ENCODE peak calls at places on chromosomes 16 and 17, in nine cellular contexts. L is putamen; V is mucosa of gallbladder; F is body of pancreas; B is CD4-positive, alpha-beta T cell; R is fibroblast of pulmonary artery; A is Daoy; P is effector CD4-positive, alpha-beta T cell; H is posterior cingulate gyrus. K is an unnamed sample.

GRCh38 chr16:69598045-69598444 is 32.3 kb downstream of the NFAT5 start:
- DNase-seq in L (no peak), V (no peak), F (no peak), B (no peak), R (no peak), A (no peak), P (no peak), H (no peak), K (no peak)

GRCh38 chr16:8183186-8184099 is 406.9 kb downstream of the TMEM114 start:
- DNase-seq in L (no peak), V (no peak), F (no peak), B (no peak), R (no peak), A (no peak), P (no peak), H (no peak), K (no peak)

GRCh38 chr17:57401556-57402488 is 145.5 kb downstream of the MSI2 start:
- DNase-seq in L (no peak), V (no peak), F (no peak), B (no peak), R (no peak), A (no peak), P (no peak), H (no peak), K (no peak)

GRCh38 chr16:20348365-20349185 is 3.9 kb downstream of the UMOD start:
- DNase-seq in L (no peak), V (peak; percentile 34), F (peak; percentile 66), B (no peak), R (no peak), A (peak; percentile 31), P (no peak), H (no peak), K (no peak)

GRCh38 chr16:67530013-67530939 is 1.6 kb downstream of the RIPOR1 start:
- DNase-seq in L (no peak), V (peak; percentile 59), F (peak; percentile 68), B (no peak), R (peak; percentile 81), A (peak; percentile 65), P (no peak), H (peak; percentile 93), K (no peak)

GRCh38 chr17:40857535-40857934 is 9.5 kb downstream of the KRT12 start:
- DNase-seq in L (no peak), V (no peak), F (no peak), B (no peak), R (no peak), A (no peak), P (no peak), H (no peak), K (peak; percentile 15)

GRCh38 chr17:65027305-65027704 is 29.2 kb downstream of the GNA13 start:
- DNase-seq in L (no peak), V (no peak), F (no peak), B (no peak), R (peak; percentile 88), A (peak; percentile 59), P (peak; percentile 31), H (no peak), K (peak; percentile 20)

GRCh38 chr16:21277045-21277926 is 804 bp downstream of the CRYM start:
- DNase-seq in L (no peak), V (no peak), F (no peak), B (no peak), R (no peak), A (no peak), P (no peak), H (no peak), K (no peak)

GRCh38 chr16:4936181-4936990 is 562 bp downstream of the PPL start:
- DNase-seq in L (no peak), V (no peak), F (peak; percentile 51), B (no peak), R (no peak), A (no peak), P (no peak), H (no peak), K (peak; percentile 28)

GRCh38 chr16:89266521-89267134 is 49.1 kb downstream of the ZNF778 start:
- DNase-seq in L (no peak), V (no peak), F (no peak), B (no peak), R (no peak), A (no peak), P (no peak), H (peak; percentile 72), K (no peak)

GRCh38 chr16:69848635-69849545 is 86.8 kb downstream of the WWP2 start:
- DNase-seq in L (peak; percentile 53), V (peak; percentile 78), F (peak; percentile 88), B (no peak), R (peak; percentile 92), A (peak; percentile 93), P (no peak), H (peak; percentile 84), K (no peak)

GRCh38 chr17:49108318-49108717 is 24.3 kb upstream of the B4GALNT2 start:
- DNase-seq in L (peak; percentile 25), V (peak; percentile 38), F (peak; percentile 16), B (no peak), R (peak; percentile 60), A (peak; percentile 91), P (no peak), H (no peak), K (no peak)

GRCh38 chr16:84854759-84855158 is 35.0 kb downstream of the CRISPLD2 start:
- DNase-seq in L (no peak), V (no peak), F (no peak), B (no peak), R (peak; percentile 38), A (peak; percentile 62), P (no peak), H (peak; percentile 26), K (no peak)

GRCh38 chr17:82205720-82206508 is 6.7 kb downstream of the CCDC57 start:
- DNase-seq in L (peak; percentile 58), V (peak; percentile 87), F (peak; percentile 82), B (peak; percentile 60), R (peak; percentile 89), A (peak; percentile 91), P (peak; percentile 65), H (peak; percentile 96), K (peak; percentile 89)

GRCh38 chr16:84117482-84117843 is 721 bp upstream of the MBTPS1 start:
- DNase-seq in L (peak; percentile 45), V (no peak), F (no peak), B (peak; percentile 9), R (peak; percentile 49), A (peak; percentile 35), P (peak; percentile 9), H (peak; percentile 87), K (no peak)

GRCh38 chr16:84791088-84791487 is 28.7 kb upstream of the CRISPLD2 start:
- DNase-seq in L (no peak), V (no peak), F (no peak), B (no peak), R (no peak), A (no peak), P (no peak), H (peak; percentile 27), K (no peak)

GRCh38 chr16:88005148-88005547 is 53.9 kb downstream of the BANP start:
- DNase-seq in L (no peak), V (no peak), F (no peak), B (no peak), R (no peak), A (no peak), P (no peak), H (no peak), K (no peak)

GRCh38 chr16:12547608-12547922 is 256.1 kb downstream of the CPPED1 start:
- DNase-seq in L (no peak), V (no peak), F (no peak), B (no peak), R (no peak), A (no peak), P (no peak), H (peak; percentile 32), K (no peak)

K was measured in BE2C.